ENCODE peak calls at places on chromosomes 16 and 17, in six cellular contexts. E is NCI-H510A; Y is type B pancreatic cell; M is naive thymus-derived CD8-positive, alpha-beta T cell; I is C1 segment of cervical spinal cord; P is GDM1. K is an unnamed sample.

GRCh38 chr17:60857521-60857920 is 179.9 kb downstream of the BCAS3 start:
- DNase-seq in E (no peak), Y (no peak), M (no peak), I (no peak), P (no peak), K (no peak)

GRCh38 chr17:43467981-43468541 is 15.7 kb upstream of the DHX8 start:
- DNase-seq in E (no peak), Y (no peak), M (no peak), I (no peak), P (no peak), K (no peak)

GRCh38 chr16:5693426-5693825 is 595.8 kb upstream of the EEF2KMT start:
- DNase-seq in E (no peak), Y (no peak), M (no peak), I (no peak), P (no peak), K (no peak)

GRCh38 chr17:18250259-18250658 is 8.3 kb downstream of the FLII start:
- DNase-seq in E (peak), Y (no peak), M (no peak), I (no peak), P (no peak), K (no peak)

GRCh38 chr17:82064433-82065192 is 991 bp downstream of the DUS1L start:
- DNase-seq in E (peak), Y (no peak), M (no peak), I (no peak), P (no peak), K (peak)

GRCh38 chr17:73546770-73547345 is 97.4 kb downstream of the SDK2 start:
- DNase-seq in E (peak), Y (no peak), M (no peak), I (no peak), P (peak), K (peak)

GRCh38 chr16:85860413-85861094 is 38.4 kb upstream of the IRF8 start:
- DNase-seq in E (no peak), Y (peak), M (no peak), I (no peak), P (no peak), K (no peak)

GRCh38 chr16:2585651-2586081 is 47.8 kb downstream of the PDPK1 start:
- DNase-seq in E (no peak), Y (no peak), M (no peak), I (no peak), P (no peak), K (no peak)

GRCh38 chr16:50887500-50887899 is 145.6 kb downstream of the CYLD start:
- DNase-seq in E (no peak), Y (no peak), M (no peak), I (no peak), P (no peak), K (no peak)

GRCh38 chr17:75552847-75553552 is 27.5 kb downstream of the LLGL2 start:
- DNase-seq in E (no peak), Y (no peak), M (no peak), I (no peak), P (peak), K (no peak)

GRCh38 chr16:75289189-75289588 is 37.8 kb upstream of the BCAR1 start:
- DNase-seq in E (no peak), Y (no peak), M (no peak), I (no peak), P (no peak), K (no peak)

GRCh38 chr17:5788266-5788900 is 204.1 kb upstream of the NLRP1 start:
- DNase-seq in E (no peak), Y (no peak), M (no peak), I (no peak), P (no peak), K (no peak)

GRCh38 chr17:72603346-72604242 is 482.8 kb downstream of the SOX9 start:
- DNase-seq in E (no peak), Y (no peak), M (no peak), I (no peak), P (no peak), K (no peak)

GRCh38 chr16:57394444-57394843 is 10.1 kb upstream of the CCL17 start:
- DNase-seq in E (peak), Y (no peak), M (no peak), I (no peak), P (no peak), K (no peak)

GRCh38 chr16:67268136-67268579 is 11.2 kb upstream of the PLEKHG4 start:
- DNase-seq in E (no peak), Y (no peak), M (no peak), I (no peak), P (no peak), K (no peak)

GRCh38 chr17:49993423-49994037 is 1.5 kb downstream of the DLX3 start:
- DNase-seq in E (peak), Y (no peak), M (no peak), I (no peak), P (no peak), K (no peak)

GRCh38 chr16:51854401-51854951 is 692.5 kb downstream of the TOX3 start:
- DNase-seq in E (no peak), Y (no peak), M (no peak), I (no peak), P (no peak), K (no peak)

GRCh38 chr16:30637952-30638351 is 12.8 kb upstream of the PRR14 start:
- DNase-seq in E (no peak), Y (no peak), M (no peak), I (no peak), P (peak), K (no peak)

GRCh38 chr16:47780213-47780612 is 319.1 kb downstream of the PHKB start:
- DNase-seq in E (peak), Y (no peak), M (no peak), I (no peak), P (no peak), K (no peak)

GRCh38 chr16:63613701-63614100 is 1508.2 kb downstream of the CDH11 start:
- DNase-seq in E (no peak), Y (no peak), M (no peak), I (no peak), P (no peak), K (no peak)

GRCh38 chr17:39706921-39707337 is 7.1 kb downstream of the ERBB2 start:
- DNase-seq in E (no peak), Y (no peak), M (no peak), I (no peak), P (no peak), K (no peak)

GRCh38 chr17:8318536-8318935 is 8.5 kb downstream of the ARHGEF15 start:
- DNase-seq in E (no peak), Y (no peak), M (no peak), I (no peak), P (no peak), K (no peak)

GRCh38 chr17:42266918-42267766 is 9.0 kb downstream of the STAT5B start:
- DNase-seq in E (no peak), Y (no peak), M (no peak), I (no peak), P (no peak), K (no peak)

GRCh38 chr16:69286941-69287713 is 24.0 kb upstream of the VPS4A start:
- DNase-seq in E (no peak), Y (no peak), M (peak), I (no peak), P (no peak), K (peak)

GRCh38 chr16:87789437-87790277 is 23.9 kb upstream of the KLHDC4 start:
- DNase-seq in E (no peak), Y (no peak), M (no peak), I (no peak), P (no peak), K (no peak)

GRCh38 chr17:343875-344752 is 8.5 kb downstream of the RPH3AL start:
- DNase-seq in E (no peak), Y (no peak), M (no peak), I (no peak), P (no peak), K (no peak)